ENCODE peak calls at places on chromosomes 7 and 10, in four cellular contexts. One of them, this sample, is unnamed.

GRCh38 chr10:110420401-110421193 is 77.1 kb upstream of the DUSP5 start:
- DNase-seq in thoracic aorta: no peak
- DNase-seq in mesenchymal stem cell: peak
- DNase-seq in left ventricle myocardium inferior: no peak
- DNase-seq in this sample: no peak

GRCh38 chr7:149865437-149865836 is 8.3 kb upstream of the ATP6V0E2 start:
- DNase-seq in mesenchymal stem cell: no peak
- DNase-seq in thoracic aorta: no peak
- DNase-seq in left ventricle myocardium inferior: no peak
- DNase-seq in this sample: no peak

GRCh38 chr10:100653957-100654834 is 91.2 kb upstream of the PAX2 start:
- DNase-seq in thoracic aorta: no peak
- DNase-seq in left ventricle myocardium inferior: no peak
- DNase-seq in mesenchymal stem cell: no peak
- DNase-seq in this sample: no peak

GRCh38 chr10:102675887-102676616 is 31.8 kb downstream of the TRIM8 start:
- DNase-seq in left ventricle myocardium inferior: no peak
- DNase-seq in mesenchymal stem cell: peak
- DNase-seq in thoracic aorta: no peak
- DNase-seq in this sample: no peak

GRCh38 chr7:66162622-66163021 is 42.5 kb upstream of the TPST1 start:
- DNase-seq in mesenchymal stem cell: no peak
- DNase-seq in left ventricle myocardium inferior: no peak
- DNase-seq in thoracic aorta: no peak
- DNase-seq in this sample: no peak

GRCh38 chr10:93410697-93411348 is 71.3 kb downstream of the MYOF start:
- DNase-seq in left ventricle myocardium inferior: no peak
- DNase-seq in mesenchymal stem cell: no peak
- DNase-seq in thoracic aorta: no peak
- DNase-seq in this sample: no peak

GRCh38 chr7:102248456-102249395 is 37.9 kb upstream of the SH2B2 start:
- DNase-seq in left ventricle myocardium inferior: no peak
- DNase-seq in thoracic aorta: no peak
- DNase-seq in mesenchymal stem cell: no peak
- DNase-seq in this sample: no peak

GRCh38 chr10:30073767-30074060 is 14.3 kb upstream of the JCAD start:
- DNase-seq in mesenchymal stem cell: no peak
- DNase-seq in left ventricle myocardium inferior: no peak
- DNase-seq in thoracic aorta: no peak
- DNase-seq in this sample: no peak

GRCh38 chr10:119521443-119522204 is 20.9 kb downstream of the RGS10 start:
- DNase-seq in left ventricle myocardium inferior: no peak
- DNase-seq in mesenchymal stem cell: peak
- DNase-seq in thoracic aorta: no peak
- DNase-seq in this sample: no peak

GRCh38 chr10:59229451-59229850 is 53.0 kb downstream of the PHYHIPL start:
- DNase-seq in mesenchymal stem cell: no peak
- DNase-seq in left ventricle myocardium inferior: no peak
- DNase-seq in thoracic aorta: no peak
- DNase-seq in this sample: no peak

GRCh38 chr7:67723591-67723990 is 727.0 kb downstream of the TYW1 start:
- DNase-seq in left ventricle myocardium inferior: no peak
- DNase-seq in thoracic aorta: no peak
- DNase-seq in mesenchymal stem cell: no peak
- DNase-seq in this sample: no peak

GRCh38 chr7:99404235-99404976 is 4.0 kb downstream of the PDAP1 start:
- DNase-seq in mesenchymal stem cell: peak
- DNase-seq in left ventricle myocardium inferior: no peak
- DNase-seq in thoracic aorta: no peak
- DNase-seq in this sample: no peak

GRCh38 chr10:124912487-124912886 is 29.4 kb upstream of the ZRANB1 start:
- DNase-seq in mesenchymal stem cell: no peak
- DNase-seq in left ventricle myocardium inferior: no peak
- DNase-seq in thoracic aorta: no peak
- DNase-seq in this sample: no peak

GRCh38 chr10:124912052-124912435 is 29.9 kb upstream of the ZRANB1 start:
- DNase-seq in thoracic aorta: no peak
- DNase-seq in left ventricle myocardium inferior: no peak
- DNase-seq in mesenchymal stem cell: no peak
- DNase-seq in this sample: no peak

GRCh38 chr10:124913167-124913566 is 28.8 kb upstream of the ZRANB1 start:
- DNase-seq in thoracic aorta: no peak
- DNase-seq in mesenchymal stem cell: no peak
- DNase-seq in left ventricle myocardium inferior: no peak
- DNase-seq in this sample: no peak

GRCh38 chr10:124909563-124909962 is 32.4 kb upstream of the ZRANB1 start:
- DNase-seq in left ventricle myocardium inferior: no peak
- DNase-seq in thoracic aorta: no peak
- DNase-seq in mesenchymal stem cell: no peak
- DNase-seq in this sample: no peak

GRCh38 chr10:124911124-124912051 is 30.5 kb upstream of the ZRANB1 start:
- DNase-seq in thoracic aorta: no peak
- DNase-seq in left ventricle myocardium inferior: no peak
- DNase-seq in mesenchymal stem cell: peak
- DNase-seq in this sample: no peak
- H3K27ac ChIP-seq in thoracic aorta: peak
- H3K27ac ChIP-seq in left ventricle myocardium inferior: peak
- H3K27ac ChIP-seq in mesenchymal stem cell: no peak
- H3K27ac ChIP-seq in this sample: peak

GRCh38 chr7:54933610-54934009 is 85.2 kb upstream of the EGFR start:
- DNase-seq in thoracic aorta: no peak
- DNase-seq in left ventricle myocardium inferior: no peak
- DNase-seq in mesenchymal stem cell: no peak
- DNase-seq in this sample: no peak

GRCh38 chr7:54931532-54931931 is 87.3 kb upstream of the EGFR start:
- DNase-seq in mesenchymal stem cell: no peak
- DNase-seq in thoracic aorta: no peak
- DNase-seq in left ventricle myocardium inferior: no peak
- DNase-seq in this sample: no peak

DNA sequence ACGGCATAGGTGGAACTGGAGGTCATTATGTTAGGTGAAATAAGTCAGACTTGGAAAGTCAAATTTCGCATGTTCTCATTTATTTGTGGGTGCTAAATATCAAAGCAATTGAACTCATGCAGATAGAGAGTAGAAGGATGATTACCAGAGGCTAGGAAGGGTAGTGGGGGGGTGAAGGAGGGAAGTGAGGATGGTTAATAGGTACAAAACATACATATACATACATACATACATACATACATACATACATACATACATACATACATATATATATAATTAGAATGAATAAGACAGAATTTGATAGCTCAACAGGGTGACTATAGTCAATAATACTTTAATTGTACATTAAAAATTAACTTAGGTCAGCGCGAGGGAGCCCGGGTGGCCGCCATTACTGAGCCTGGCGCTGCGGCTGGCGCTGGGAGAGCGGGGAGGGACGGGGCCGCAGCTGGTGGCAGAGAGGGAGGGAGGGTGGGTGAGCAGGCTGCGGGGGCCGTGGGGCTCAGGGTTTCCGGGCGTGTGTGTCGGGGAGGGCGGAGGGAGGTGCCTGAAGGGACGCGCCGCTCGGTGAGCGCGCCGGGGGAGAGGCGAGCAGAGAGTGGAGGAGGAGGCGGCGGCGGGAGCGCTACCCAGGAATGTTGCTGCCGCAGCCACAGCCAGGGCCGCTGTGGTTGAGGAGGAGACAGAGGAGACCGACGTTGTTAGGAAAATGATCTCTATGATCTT is 85.8 kb upstream of the EGFR start:
- DNase-seq in mesenchymal stem cell: peak
- DNase-seq in left ventricle myocardium inferior: peak
- DNase-seq in thoracic aorta: peak
- DNase-seq in this sample: peak
- H3K27ac ChIP-seq in mesenchymal stem cell: no peak
- H3K27ac ChIP-seq in left ventricle myocardium inferior: peak
- H3K27ac ChIP-seq in thoracic aorta: no peak
- H3K27ac ChIP-seq in this sample: no peak

DNA sequence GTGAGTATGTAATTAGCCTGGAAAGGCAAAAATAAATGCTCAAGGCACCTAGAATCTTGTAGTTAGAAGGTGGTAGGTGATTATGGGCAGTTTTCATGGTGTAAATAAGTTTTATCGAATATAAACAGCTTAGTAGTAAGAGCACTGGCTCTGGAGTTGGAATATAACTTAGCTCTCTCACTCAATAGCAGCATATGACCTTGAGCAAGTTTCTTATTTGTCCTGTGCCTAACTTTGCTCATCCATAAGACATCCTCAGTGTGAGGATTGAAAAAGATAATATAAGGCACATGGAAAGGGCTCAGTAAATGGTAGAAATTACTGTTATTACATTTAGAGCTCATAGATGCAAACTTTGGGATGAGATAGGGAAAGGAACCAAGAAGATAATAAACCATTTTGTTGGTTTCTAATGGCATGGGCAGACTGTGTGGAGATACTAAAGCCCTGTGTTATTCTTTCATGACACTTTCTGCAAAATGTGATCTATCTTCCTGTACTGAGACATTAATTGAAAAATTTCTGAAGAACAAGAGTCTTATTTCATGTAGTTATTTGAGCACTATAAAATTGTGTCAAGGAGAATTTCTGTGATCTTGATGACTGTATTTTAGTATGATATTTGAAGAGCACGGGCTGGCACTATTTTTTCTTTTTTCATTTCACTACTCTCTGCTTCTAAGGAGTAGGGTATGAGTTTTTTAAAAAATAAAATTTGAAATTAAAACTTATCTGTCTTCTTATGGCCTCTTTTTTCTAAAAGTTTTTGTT is 3.1 kb downstream of the SLK start:
- DNase-seq in left ventricle myocardium inferior: no peak
- DNase-seq in thoracic aorta: no peak
- DNase-seq in mesenchymal stem cell: no peak
- DNase-seq in this sample: no peak
- H3K27ac ChIP-seq in left ventricle myocardium inferior: peak
- H3K27ac ChIP-seq in thoracic aorta: no peak
- H3K27ac ChIP-seq in mesenchymal stem cell: no peak
- H3K27ac ChIP-seq in this sample: peak

DNA sequence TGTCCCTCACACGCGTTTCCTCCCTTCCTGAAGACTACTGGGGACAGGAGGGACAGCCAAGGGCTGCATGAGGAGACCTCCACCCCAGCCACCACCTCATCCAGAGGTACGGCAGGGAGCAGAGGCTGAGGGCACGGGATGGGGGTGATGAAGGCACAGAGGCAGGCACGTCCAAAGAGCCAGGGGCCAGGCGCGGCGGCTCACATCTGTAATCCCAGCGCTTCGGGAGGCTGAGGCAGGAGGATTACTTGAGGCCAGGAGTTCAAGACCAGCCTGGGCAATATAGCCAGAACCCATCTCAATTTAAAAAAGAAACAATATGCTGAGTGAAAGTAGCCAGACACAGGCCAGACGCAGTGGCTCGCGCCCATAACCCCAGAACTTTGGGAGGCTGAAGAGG is 3.3 kb downstream of the MICALL2 start:
- DNase-seq in thoracic aorta: no peak
- DNase-seq in mesenchymal stem cell: no peak
- DNase-seq in left ventricle myocardium inferior: no peak
- DNase-seq in this sample: no peak
- H3K27ac ChIP-seq in thoracic aorta: no peak
- H3K27ac ChIP-seq in mesenchymal stem cell: no peak
- H3K27ac ChIP-seq in left ventricle myocardium inferior: peak
- H3K27ac ChIP-seq in this sample: no peak

GRCh38 chr10:132403511-132404168 is 6.6 kb downstream of the PWWP2B start:
- DNase-seq in mesenchymal stem cell: no peak
- DNase-seq in thoracic aorta: no peak
- DNase-seq in left ventricle myocardium inferior: no peak
- DNase-seq in this sample: no peak
- H3K27ac ChIP-seq in mesenchymal stem cell: no peak
- H3K27ac ChIP-seq in thoracic aorta: no peak
- H3K27ac ChIP-seq in left ventricle myocardium inferior: no peak
- H3K27ac ChIP-seq in this sample: no peak

DNA sequence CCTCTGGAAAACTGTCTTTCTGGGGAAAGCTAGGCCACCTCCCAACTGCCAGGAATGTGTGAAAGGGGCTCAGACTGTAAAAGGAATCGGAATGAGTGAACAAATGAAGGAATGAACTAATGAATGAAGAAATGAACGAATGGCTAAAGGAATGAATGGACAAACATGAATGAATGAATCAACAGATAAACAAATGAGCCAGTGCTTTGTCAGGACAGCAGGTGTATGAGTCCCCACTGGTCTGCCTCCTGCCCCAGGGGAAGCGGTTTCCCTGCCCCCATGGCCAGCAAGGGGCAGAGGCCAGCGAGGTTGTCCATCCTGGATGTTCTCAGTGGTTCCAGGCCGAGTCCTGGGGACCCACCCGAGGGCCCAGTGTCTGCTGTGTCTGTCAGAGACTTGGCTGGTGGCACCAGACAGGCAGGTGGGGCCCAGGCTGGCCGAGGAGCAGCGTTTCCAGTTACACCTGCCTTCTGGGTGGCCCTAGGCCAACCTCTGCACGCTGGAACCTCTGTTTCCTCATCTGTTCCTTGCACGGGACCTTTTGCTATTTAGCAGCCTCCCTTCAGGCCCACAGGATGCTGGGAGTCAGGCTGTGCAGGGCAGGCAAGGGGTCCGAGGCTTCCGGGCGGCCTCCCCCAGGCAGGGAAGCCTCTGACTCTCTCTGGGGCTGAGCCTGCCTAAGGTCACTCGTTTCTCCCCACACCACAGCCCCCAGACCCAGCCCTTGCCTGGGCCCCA is 24.3 kb upstream of the PDGFA start:
- DNase-seq in left ventricle myocardium inferior: no peak
- DNase-seq in thoracic aorta: no peak
- DNase-seq in mesenchymal stem cell: no peak
- DNase-seq in this sample: no peak
- H3K27ac ChIP-seq in left ventricle myocardium inferior: no peak
- H3K27ac ChIP-seq in thoracic aorta: peak
- H3K27ac ChIP-seq in mesenchymal stem cell: no peak
- H3K27ac ChIP-seq in this sample: no peak

GRCh38 chr7:44380179-44380830 is 54.9 kb upstream of the CAMK2B start:
- DNase-seq in thoracic aorta: no peak
- DNase-seq in left ventricle myocardium inferior: no peak
- DNase-seq in mesenchymal stem cell: no peak
- DNase-seq in this sample: no peak
- H3K27ac ChIP-seq in thoracic aorta: peak
- H3K27ac ChIP-seq in left ventricle myocardium inferior: no peak
- H3K27ac ChIP-seq in mesenchymal stem cell: no peak
- H3K27ac ChIP-seq in this sample: no peak

GRCh38 chr7:105107458-105107857 is 93.5 kb downstream of the KMT2E start:
- DNase-seq in left ventricle myocardium inferior: no peak
- DNase-seq in mesenchymal stem cell: no peak
- DNase-seq in thoracic aorta: no peak
- DNase-seq in this sample: no peak

GRCh38 chr7:105112440-105113418 is 98.7 kb downstream of the KMT2E start:
- DNase-seq in left ventricle myocardium inferior: no peak
- DNase-seq in mesenchymal stem cell: no peak
- DNase-seq in thoracic aorta: no peak
- DNase-seq in this sample: no peak
- H3K27ac ChIP-seq in left ventricle myocardium inferior: no peak
- H3K27ac ChIP-seq in mesenchymal stem cell: no peak
- H3K27ac ChIP-seq in thoracic aorta: no peak
- H3K27ac ChIP-seq in this sample: peak

DNA sequence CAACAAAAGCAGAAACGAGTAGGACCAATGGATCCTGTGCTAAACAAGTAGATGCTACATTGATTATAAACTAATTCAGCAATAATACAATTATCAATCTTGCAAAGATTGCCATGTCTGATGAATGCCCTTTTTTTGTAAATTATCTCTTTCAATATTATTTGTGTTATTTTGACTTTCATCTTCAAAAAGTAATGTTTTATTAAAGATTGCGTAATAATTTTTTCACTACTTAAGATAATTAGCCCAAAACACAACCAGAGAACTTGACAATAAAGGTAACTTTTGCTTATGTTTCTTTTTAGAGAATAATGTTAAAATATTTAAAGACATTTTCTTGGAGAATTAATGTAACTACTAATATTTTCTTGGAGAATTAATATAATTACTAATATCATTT is 553.8 kb upstream of the VSTM2A start:
- DNase-seq in thoracic aorta: no peak
- DNase-seq in left ventricle myocardium inferior: no peak
- DNase-seq in mesenchymal stem cell: no peak
- DNase-seq in this sample: no peak
- H3K27ac ChIP-seq in thoracic aorta: no peak
- H3K27ac ChIP-seq in left ventricle myocardium inferior: no peak
- H3K27ac ChIP-seq in mesenchymal stem cell: no peak
- H3K27ac ChIP-seq in this sample: no peak